ENCODE peak calls at places on chromosome X, in four cellular contexts. T is NCI-H1436; B is CD4-positive, alpha-beta T cell; M is anterior cingulate cortex. X is an unnamed sample.

GRCh38 chrX:54423161-54423888 is 16.9 kb upstream of the TSR2 start:
- DNase-seq in B (no peak), T (no peak), M (no peak), X (no peak)

GRCh38 chrX:13131511-13132137 is 87.2 kb upstream of the FAM9C start:
- DNase-seq in M (no peak), T (no peak), B (no peak), X (no peak)

GRCh38 chrX:132662844-132663243 is 174.0 kb upstream of the MBNL3 start:
- DNase-seq in T (no peak), M (no peak), B (no peak), X (no peak)

GRCh38 chrX:53001958-53002357 is 43.6 kb upstream of the FAM156A start:
- DNase-seq in M (no peak), T (no peak), B (no peak), X (no peak)

GRCh38 chrX:129759576-129760061 is 20.1 kb upstream of the SASH3 start:
- DNase-seq in T (no peak), B (no peak), M (peak; percentile 46), X (no peak)

GRCh38 chrX:5726246-5726645 is 502.4 kb downstream of the NLGN4X start:
- DNase-seq in M (no peak), T (no peak), B (no peak), X (no peak)

GRCh38 chrX:138128025-138128671 is 562.2 kb downstream of the ZIC3 start:
- DNase-seq in T (peak; percentile 29), M (no peak), B (no peak), X (no peak)

GRCh38 chrX:139738581-139738980 is 30.6 kb upstream of the MCF2 start:
- DNase-seq in T (peak; percentile 16), M (no peak), B (no peak), X (no peak)

GRCh38 chrX:45824471-45824870 is 623.8 kb upstream of the DIPK2B start:
- DNase-seq in B (no peak), T (no peak), M (no peak), X (no peak)

GRCh38 chrX:34404386-34405070 is 252.6 kb downstream of the TMEM47 start:
- DNase-seq in M (no peak), T (no peak), B (no peak), X (no peak)

GRCh38 chrX:153669174-153669890 is 4.3 kb downstream of the PNCK start:
- DNase-seq in M (no peak), T (peak; percentile 16), B (peak; percentile 51), X (no peak)

GRCh38 chrX:8304668-8305067 is 133.6 kb upstream of the VCX2 start:
- DNase-seq in M (no peak), T (no peak), B (no peak), X (no peak)

GRCh38 chrX:23904096-23904495 is 3.6 kb downstream of the APOO start:
- DNase-seq in T (no peak), B (no peak), M (no peak), X (no peak)

GRCh38 chrX:4661771-4662170 is 948.3 kb upstream of the PRKX start:
- DNase-seq in T (no peak), B (no peak), M (no peak), X (no peak)

GRCh38 chrX:73562986-73563739 is at the start of gene CHIC1:
- DNase-seq in M (peak; percentile 45), T (peak; percentile 88), B (peak; percentile 70), X (peak; percentile 67)

GRCh38 chrX:30488092-30488491 is 89.5 kb downstream of the TASL start:
- DNase-seq in T (no peak), M (no peak), B (no peak), X (no peak)

GRCh38 chrX:54641530-54641929 is 111.5 kb downstream of the GNL3L start:
- DNase-seq in T (no peak), B (no peak), M (no peak), X (no peak)

GRCh38 chrX:13864264-13864663 is 47.4 kb upstream of the GPM6B start:
- DNase-seq in T (no peak), M (no peak), B (no peak), X (no peak)

GRCh38 chrX:153969125-153969903 is 2.3 kb downstream of the HCFC1 start:
- DNase-seq in M (no peak), B (no peak), T (no peak), X (no peak)

GRCh38 chrX:84168095-84168494 is 19.9 kb downstream of the RPS6KA6 start:
- DNase-seq in T (no peak), B (no peak), M (no peak), X (no peak)

GRCh38 chrX:10121787-10122186 is 35.0 kb upstream of the CLCN4 start:
- DNase-seq in T (no peak), B (no peak), M (no peak), X (no peak)

GRCh38 chrX:4110964-4111363 is 397.5 kb upstream of the PRKX start:
- DNase-seq in T (no peak), M (no peak), B (no peak), X (no peak)

GRCh38 chrX:11016728-11017127 is 94.4 kb upstream of the HCCS start:
- DNase-seq in T (no peak), M (no peak), B (no peak), X (no peak)

GRCh38 chrX:49799828-49800227 is 29.3 kb upstream of the PAGE4 start:
- DNase-seq in B (no peak), T (no peak), M (no peak), X (no peak)

GRCh38 chrX:133048751-133049150 is 48.2 kb downstream of the USP26 start:
- DNase-seq in M (no peak), B (no peak), T (no peak), X (no peak)

GRCh38 chrX:132615396-132616131 is 126.7 kb upstream of the MBNL3 start:
- DNase-seq in T (peak; percentile 27), B (peak; percentile 39), M (peak; percentile 2), X (no peak)

GRCh38 chrX:22063284-22063683 is 31.2 kb downstream of the PHEX start:
- DNase-seq in M (no peak), B (no peak), T (no peak), X (no peak)

GRCh38 chrX:16222123-16222522 is 54.8 kb downstream of the MAGEB17 start:
- DNase-seq in M (no peak), B (no peak), T (no peak), X (no peak)

GRCh38 chrX:21905209-21905735 is 35.2 kb upstream of the SMS start:
- DNase-seq in B (no peak), T (no peak), M (no peak), X (no peak)

GRCh38 chrX:88605222-88605583 is 141.8 kb upstream of the CPXCR1 start:
- DNase-seq in M (no peak), B (no peak), T (no peak), X (no peak)

GRCh38 chrX:3592184-3592583 is 121.3 kb downstream of the PRKX start:
- DNase-seq in M (no peak), T (no peak), B (no peak), X (no peak)

GRCh38 chrX:29275928-29276327 is 688.7 kb downstream of the IL1RAPL1 start:
- DNase-seq in T (no peak), B (no peak), M (no peak), X (no peak)

GRCh38 chrX:123860506-123860840 is 620 bp downstream of the XIAP start:
- DNase-seq in M (no peak), T (no peak), B (no peak), X (no peak)

GRCh38 chrX:100643943-100644587 is at the start of gene SRPX2:
- DNase-seq in M (no peak), B (no peak), T (no peak), X (no peak)